ENCODE peak calls at places on chromosomes 7 and 10, in ten cellular contexts. I is ascending aorta; Z is naive thymus-derived CD8-positive, alpha-beta T cell; E is stimulated activated CD4-positive, alpha-beta T cell treated with anti-CD3 and anti-CD28 coated beads, Interleukin-4, amount 100 ng/mL, for 48 hours; Q is smooth muscle cell of the brain vasculature; A is Calu3; N is activated T-helper 1 cell treated with Interleukin-2 at 50 U/mL for 16 hours; Y is non-pigmented ciliary epithelial cell; H is GM20000; J is activated CD8-positive, alpha-beta memory T cell treated with anti-CD3 and anti-CD28 coated beads for 24 hours. O is an unnamed sample.

GRCh38 chr10:336247-336646 is 201.0 kb downstream of the ZMYND11 start:
- DNase-seq in Y (no peak), N (no peak), A (no peak), Z (no peak), I (no peak), E (no peak), Q (no peak), J (no peak), H (no peak), O (no peak)

GRCh38 chr10:61975107-61975932 is 73.8 kb downstream of the ARID5B start:
- DNase-seq in H (no peak), Q (no peak), N (no peak), Y (peak), A (no peak), I (no peak), E (no peak), J (no peak), Z (no peak), O (no peak)

GRCh38 chr10:51964630-51965029 is 265.2 kb upstream of the CSTF2T start:
- DNase-seq in H (no peak), E (no peak), A (no peak), I (no peak), Q (no peak), J (no peak), N (no peak), Z (no peak), Y (no peak), O (no peak)

GRCh38 chr7:141042222-141043193 is 27.8 kb upstream of the MRPS33 start:
- DNase-seq in Q (no peak), Y (no peak), J (no peak), N (no peak), Z (no peak), A (no peak), E (no peak), I (no peak), H (no peak), O (no peak)

GRCh38 chr7:767580-767940 is 40.5 kb upstream of the PRKAR1B start:
- DNase-seq in E (no peak), A (no peak), H (no peak), J (no peak), Y (no peak), N (no peak), I (no peak), Q (no peak), Z (no peak), O (no peak)

GRCh38 chr7:108497082-108497725 is 28.7 kb downstream of the PNPLA8 start:
- DNase-seq in I (no peak), N (no peak), H (peak), Z (peak), A (peak), J (peak), Y (no peak), E (peak), Q (peak), O (peak)

GRCh38 chr7:35995334-35995733 is 157.7 kb upstream of the EEPD1 start:
- DNase-seq in Y (no peak), E (no peak), A (no peak), J (no peak), Z (no peak), H (no peak), I (no peak), N (no peak), Q (no peak), O (no peak)

GRCh38 chr7:122312789-122313188 is 8.2 kb upstream of the FEZF1 start:
- DNase-seq in A (no peak), Q (no peak), I (no peak), Z (no peak), J (no peak), Y (no peak), E (no peak), N (no peak), H (no peak), O (no peak)

GRCh38 chr10:71637305-71637704 is 82.3 kb downstream of the C10orf105 start:
- DNase-seq in A (no peak), Y (no peak), J (no peak), N (no peak), E (no peak), Z (no peak), H (no peak), Q (no peak), I (no peak), O (no peak)

GRCh38 chr10:10881132-10881813 is 136.4 kb upstream of the CELF2 start:
- DNase-seq in A (no peak), I (no peak), Y (no peak), E (no peak), Z (no peak), Q (no peak), H (no peak), N (no peak), J (no peak), O (no peak)

GRCh38 chr7:149729983-149730801 is 43.2 kb downstream of the ZNF467 start:
- DNase-seq in Y (no peak), I (no peak), N (no peak), A (no peak), H (no peak), J (no peak), Z (no peak), Q (no peak), E (no peak), O (no peak)

GRCh38 chr10:122782911-122783310 is 62.7 kb downstream of the CUZD1 start:
- DNase-seq in I (no peak), E (no peak), H (no peak), Y (no peak), J (no peak), Q (no peak), Z (no peak), N (no peak), A (no peak), O (no peak)

GRCh38 chr7:40571796-40572195 is 437.0 kb downstream of the SUGCT start:
- DNase-seq in N (no peak), I (no peak), Z (no peak), A (no peak), J (no peak), E (no peak), H (no peak), Q (no peak), Y (no peak), O (no peak)

GRCh38 chr7:5429253-5429856 is 5.7 kb upstream of the TNRC18 start:
- DNase-seq in A (peak), I (no peak), Y (no peak), N (no peak), J (no peak), H (peak), Q (no peak), Z (no peak), E (no peak), O (no peak)

GRCh38 chr7:95758187-95758586 is 14.2 kb upstream of the DYNC1I1 start:
- DNase-seq in E (no peak), H (no peak), A (no peak), J (no peak), Z (no peak), I (no peak), N (no peak), Q (no peak), Y (no peak), O (no peak)

GRCh38 chr10:76317078-76317477 is 885.7 kb downstream of the LRMDA start:
- DNase-seq in I (no peak), N (no peak), A (no peak), Z (no peak), J (no peak), E (no peak), Y (no peak), Q (no peak), H (no peak), O (no peak)

GRCh38 chr7:132206594-132206993 is 369.7 kb downstream of the PLXNA4 start:
- DNase-seq in Y (no peak), A (no peak), E (no peak), J (no peak), I (no peak), Q (no peak), N (no peak), H (no peak), Z (no peak), O (no peak)

GRCh38 chr7:67422601-67423000 is 426.0 kb downstream of the TYW1 start:
- DNase-seq in N (no peak), H (no peak), Y (no peak), Q (no peak), E (no peak), J (no peak), I (no peak), A (no peak), Z (no peak), O (no peak)

GRCh38 chr7:30862987-30863693 is 48.5 kb upstream of the AQP1 start:
- DNase-seq in Q (no peak), I (no peak), Y (no peak), N (no peak), Z (no peak), J (no peak), E (no peak), A (no peak), H (no peak), O (no peak)

GRCh38 chr7:105011771-105012502 is 2.1 kb upstream of the KMT2E start:
- DNase-seq in N (no peak), Y (no peak), Z (no peak), J (peak), Q (no peak), I (no peak), A (no peak), E (peak), H (no peak), O (no peak)

GRCh38 chr10:64102264-64102633 is 581.0 kb downstream of the REEP3 start:
- DNase-seq in I (no peak), Z (no peak), N (no peak), J (no peak), Y (no peak), H (no peak), Q (no peak), E (no peak), A (no peak), O (no peak)

GRCh38 chr7:47354831-47355541 is 226.9 kb downstream of the TNS3 start:
- DNase-seq in Q (no peak), H (no peak), I (no peak), Z (no peak), E (no peak), A (no peak), N (no peak), J (no peak), Y (no peak), O (no peak)

GRCh38 chr10:65176994-65177393 is 1655.8 kb downstream of the REEP3 start:
- DNase-seq in H (no peak), Z (no peak), I (no peak), Q (no peak), N (no peak), J (no peak), Y (no peak), E (no peak), A (no peak), O (no peak)

GRCh38 chr10:84205049-84205852 is 10.9 kb downstream of the CDHR1 start:
- DNase-seq in H (peak), Q (peak), Z (peak), I (no peak), J (peak), A (peak), N (peak), Y (no peak), E (peak), O (no peak)

GRCh38 chr10:48444266-48444665 is 137.8 kb downstream of the MAPK8 start:
- DNase-seq in H (no peak), Y (no peak), E (no peak), I (no peak), Z (no peak), J (no peak), A (no peak), N (no peak), Q (peak), O (no peak)

GRCh38 chr7:132783824-132784223 is 207.6 kb upstream of the PLXNA4 start:
- DNase-seq in J (no peak), A (no peak), N (no peak), Q (peak), E (no peak), H (no peak), Y (peak), Z (no peak), I (no peak), O (no peak)

GRCh38 chr10:11877506-11877905 is 54.4 kb downstream of the PROSER2 start:
- DNase-seq in Z (no peak), Y (no peak), E (no peak), Q (no peak), N (no peak), I (no peak), H (no peak), A (no peak), J (no peak), O (no peak)

GRCh38 chr10:109633846-109634245 is 289.5 kb downstream of the XPNPEP1 start:
- DNase-seq in N (no peak), Y (no peak), J (no peak), E (no peak), H (no peak), Z (no peak), A (no peak), Q (no peak), I (no peak), O (no peak)

GRCh38 chr7:100875356-100875751 is 451 bp downstream of the SRRT start:
- DNase-seq in Q (no peak), J (no peak), Y (no peak), H (peak), E (no peak), A (no peak), Z (no peak), I (no peak), N (no peak), O (no peak)